ENCODE peak calls at places on chromosomes 13 and 19, in six cellular contexts. O, U, M, Q, L and X are unnamed samples.

GRCh38 chr19:18470153-18470552 is 32.2 kb upstream of the ISYNA1 start:
- DNase-seq in O (no peak), U (peak), M (peak), Q (no peak), L (no peak), X (no peak)

GRCh38 chr13:42039946-42040729 is 8.3 kb upstream of the DGKH start:
- DNase-seq in O (peak), U (peak), M (peak), Q (peak), L (peak), X (no peak)

GRCh38 chr19:13979686-13980085 is 26.4 kb downstream of the RFX1 start:
- DNase-seq in O (no peak), U (no peak), M (no peak), Q (no peak), L (no peak), X (no peak)

GRCh38 chr13:113631341-113632095 is 26.5 kb downstream of the ATP4B start:
- DNase-seq in O (no peak), U (no peak), M (peak), Q (no peak), L (no peak), X (no peak)

GRCh38 chr19:50759886-50760285 is 10.4 kb upstream of the GPR32 start:
- DNase-seq in O (peak), U (no peak), M (no peak), Q (no peak), L (no peak), X (no peak)

GRCh38 chr13:39321578-39321977 is 281.4 kb downstream of the LHFPL6 start:
- DNase-seq in O (no peak), U (no peak), M (no peak), Q (no peak), L (no peak), X (no peak)

GRCh38 chr13:83546476-83546875 is 335.8 kb downstream of the SLITRK1 start:
- DNase-seq in O (no peak), U (no peak), M (no peak), Q (no peak), L (no peak), X (no peak)

GRCh38 chr13:113086031-113086750 is 19.4 kb upstream of the F7 start:
- DNase-seq in O (no peak), U (no peak), M (peak), Q (no peak), L (no peak), X (no peak)

GRCh38 chr19:2768365-2769132 is 14.5 kb downstream of the SGTA start:
- DNase-seq in O (no peak), U (no peak), M (no peak), Q (no peak), L (no peak), X (no peak)

GRCh38 chr13:84455143-84455905 is 573.0 kb upstream of the SLITRK1 start:
- DNase-seq in O (no peak), U (no peak), M (no peak), Q (no peak), L (no peak), X (no peak)

GRCh38 chr13:29436721-29437250 is 158.7 kb downstream of the SLC7A1 start:
- DNase-seq in O (no peak), U (no peak), M (no peak), Q (no peak), L (no peak), X (no peak)

GRCh38 chr19:4722671-4723464 is 774 bp downstream of the DPP9 start:
- DNase-seq in O (peak), U (peak), M (no peak), Q (no peak), L (no peak), X (no peak)

GRCh38 chr19:33194884-33195710 is 967 bp downstream of the LRP3 start:
- DNase-seq in O (no peak), U (no peak), M (peak), Q (no peak), L (no peak), X (no peak)

GRCh38 chr13:44744880-44745633 is 168.9 kb upstream of the TSC22D1 start:
- DNase-seq in O (no peak), U (no peak), M (no peak), Q (no peak), L (no peak), X (no peak)